ENCODE peak calls at places on chromosomes 7 and 10, in six cellular contexts. M is right atrium auricular region; O is stimulated activated CD4-positive, alpha-beta T cell treated with anti-CD3 and anti-CD28 coated beads, Interleukin-1b, Interleukin-23, amount 100 ng/mL, for 1 hour; Y is hippocampal formation; P is heart left ventricle; A is AG04450. L is an unnamed sample.

GRCh38 chr7:613442-614140 is 93.9 kb upstream of the PDGFA start:
- DNase-seq in P (no peak), A (no peak), M (no peak), Y (no peak), O (no peak), L (no peak)

GRCh38 chr10:1403508-1404230 is 333.7 kb downstream of the ADARB2 start:
- DNase-seq in M (peak), P (no peak), Y (no peak), O (no peak), A (no peak), L (no peak)

GRCh38 chr10:32266979-32267378 is 80.0 kb downstream of the EPC1 start:
- DNase-seq in P (no peak), A (no peak), O (no peak), M (no peak), Y (no peak), L (peak)

GRCh38 chr10:44233561-44234470 is 151.1 kb downstream of the CXCL12 start:
- DNase-seq in Y (no peak), P (peak), M (no peak), A (peak), O (no peak), L (peak)

GRCh38 chr10:13959443-13960359 is 371.0 kb downstream of the FRMD4A start:
- DNase-seq in A (no peak), Y (no peak), P (no peak), M (no peak), O (no peak), L (no peak)

GRCh38 chr10:113540845-113541553 is 11.9 kb upstream of the HABP2 start:
- DNase-seq in M (no peak), P (no peak), Y (no peak), A (no peak), O (no peak), L (no peak)

GRCh38 chr10:60123172-60123571 is 216.8 kb upstream of the CCDC6 start:
- DNase-seq in O (no peak), A (peak), Y (no peak), P (no peak), M (no peak), L (no peak)

GRCh38 chr7:102978280-102978679 is 65.5 kb downstream of the LRRC17 start:
- DNase-seq in O (no peak), Y (no peak), M (no peak), A (peak), P (no peak), L (no peak)

GRCh38 chr10:102642553-102643345 is 1.5 kb upstream of the TRIM8 start:
- DNase-seq in Y (peak), A (no peak), P (peak), M (peak), O (no peak), L (no peak)

GRCh38 chr7:121306565-121306964 is 22.2 kb upstream of the WNT16 start:
- DNase-seq in Y (no peak), A (no peak), O (no peak), M (no peak), P (no peak), L (no peak)

GRCh38 chr10:74213571-74214162 is 62.6 kb downstream of the ADK start:
- DNase-seq in Y (no peak), M (no peak), P (no peak), A (no peak), O (peak), L (no peak)

GRCh38 chr10:84538036-84538435 is 209.6 kb downstream of the CCSER2 start:
- DNase-seq in M (no peak), P (no peak), Y (no peak), O (no peak), A (no peak), L (no peak)

GRCh38 chr10:16890691-16891090 is 73.5 kb upstream of the RSU1 start:
- DNase-seq in M (no peak), Y (no peak), O (no peak), P (no peak), A (no peak), L (no peak)

GRCh38 chr10:97612386-97612785 is 20.9 kb downstream of the MORN4 start:
- DNase-seq in Y (peak), O (no peak), M (no peak), P (no peak), A (peak), L (peak)

GRCh38 chr7:86667732-86668131 is 24.0 kb downstream of the GRM3 start:
- DNase-seq in M (no peak), A (no peak), P (no peak), O (no peak), Y (no peak), L (peak)

GRCh38 chr7:496528-497295 is 22.9 kb downstream of the PDGFA start:
- DNase-seq in M (no peak), O (no peak), Y (no peak), P (no peak), A (no peak), L (no peak)

GRCh38 chr10:944034-944831 is 12.7 kb upstream of the LARP4B start:
- DNase-seq in Y (no peak), A (no peak), O (no peak), M (peak), P (peak), L (no peak)

GRCh38 chr7:34823650-34824258 is 165.7 kb downstream of the NPSR1 start:
- DNase-seq in A (peak), M (no peak), Y (peak), P (peak), O (peak), L (peak)

GRCh38 chr10:137031-137430 is 1.8 kb downstream of the ZMYND11 start:
- DNase-seq in A (no peak), O (peak), Y (no peak), P (no peak), M (no peak), L (no peak)

GRCh38 chr10:124091646-124092269 is 1.6 kb downstream of the CHST15 start:
- DNase-seq in P (peak), A (no peak), O (no peak), M (no peak), Y (no peak), L (no peak)

L was measured in NT2/D1.